ENCODE peak calls at places on chromosomes 16 and 17, in five cellular contexts. Z is mesothelial cell of epicardium, D is cardiac fibroblast, J is choroid plexus epithelial cell, F is body of pancreas. B is an unnamed sample.

GRCh38 chr17:46894476-46895151 is 28.3 kb upstream of the GOSR2 start:
- DNase-seq in Z (peak), D (no peak), J (peak), F (peak), B (no peak)

GRCh38 chr16:27291106-27291505 is 22.5 kb upstream of the NSMCE1 start:
- DNase-seq in Z (no peak), D (no peak), J (no peak), F (no peak), B (no peak)

GRCh38 chr17:17236295-17237025 is 508 bp downstream of the FLCN start:
- DNase-seq in Z (no peak), D (peak), J (peak), F (no peak), B (no peak)

GRCh38 chr17:42673885-42674754 is 2.7 kb downstream of the PLEKHH3 start:
- DNase-seq in Z (no peak), D (peak), J (peak), F (peak), B (no peak)

GRCh38 chr17:74282587-74283370 is 8.7 kb downstream of the DNAI2 start:
- DNase-seq in Z (no peak), D (no peak), J (no peak), F (no peak), B (no peak)

GRCh38 chr16:48537909-48538745 is 71.9 kb downstream of the N4BP1 start:
- DNase-seq in Z (peak), D (peak), J (no peak), F (peak), B (peak)

GRCh38 chr16:11359370-11359769 is 14.1 kb downstream of the RMI2 start:
- DNase-seq in Z (peak), D (no peak), J (peak), F (peak), B (no peak)

GRCh38 chr17:77737442-77738265 is 220.8 kb upstream of the TNRC6C start:
- DNase-seq in Z (no peak), D (no peak), J (no peak), F (no peak), B (peak)

GRCh38 chr17:28675980-28676379 is 14.0 kb downstream of the SUPT6H start:
- DNase-seq in Z (no peak), D (no peak), J (no peak), F (no peak), B (no peak)

GRCh38 chr17:73901661-73902415 is 257.6 kb upstream of the SDK2 start:
- DNase-seq in Z (peak), D (no peak), J (no peak), F (peak), B (peak)

GRCh38 chr16:89581045-89581695 is 5.6 kb downstream of the CPNE7 start:
- DNase-seq in Z (no peak), D (peak), J (peak), F (no peak), B (peak)

GRCh38 chr16:88318521-88318920 is 64.2 kb upstream of the ZNF469 start:
- DNase-seq in Z (no peak), D (no peak), J (no peak), F (no peak), B (no peak)

GRCh38 chr17:41813039-41813680 is 356 bp downstream of the FKBP10 start:
- DNase-seq in Z (no peak), D (no peak), J (no peak), F (no peak), B (no peak)

GRCh38 chr17:5237541-5238016 is 2.9 kb upstream of the SCIMP start:
- DNase-seq in Z (no peak), D (peak), J (peak), F (peak), B (no peak)

GRCh38 chr17:64502021-64502420 is 4.1 kb downstream of the DDX5 start:
- DNase-seq in Z (no peak), D (no peak), J (no peak), F (no peak), B (no peak)

GRCh38 chr16:69490707-69491324 is 66.4 kb downstream of the CYB5B start:
- DNase-seq in Z (no peak), D (peak), J (no peak), F (no peak), B (no peak)

GRCh38 chr16:68760671-68761275 is 23.7 kb downstream of the CDH1 start:
- DNase-seq in Z (no peak), D (peak), J (peak), F (peak), B (no peak)

GRCh38 chr17:60154616-60155426 is 5.0 kb downstream of the CA4 start:
- DNase-seq in Z (no peak), D (peak), J (peak), F (no peak), B (no peak)

GRCh38 chr17:16349461-16349860 is 3.8 kb downstream of the CENPV start:
- DNase-seq in Z (no peak), D (no peak), J (no peak), F (no peak), B (no peak)

GRCh38 chr16:67151431-67152097 is 766 bp upstream of the B3GNT9 start:
- DNase-seq in Z (no peak), D (no peak), J (no peak), F (no peak), B (no peak)

GRCh38 chr17:66841328-66841727 is 6.4 kb downstream of the CACNG5 start:
- DNase-seq in Z (no peak), D (no peak), J (no peak), F (no peak), B (no peak)

GRCh38 chr16:85524630-85525463 is 88.3 kb upstream of the GSE1 start:
- DNase-seq in Z (no peak), D (peak), J (peak), F (peak), B (peak)

GRCh38 chr16:16150117-16150877 is 73.0 kb downstream of the ABCC6 start:
- DNase-seq in Z (no peak), D (peak), J (peak), F (peak), B (no peak)

GRCh38 chr17:2416010-2416734 is 15.3 kb upstream of the MNT start:
- DNase-seq in Z (peak), D (peak), J (peak), F (peak), B (peak)

GRCh38 chr17:31857920-31858646 is 961 bp downstream of the COPRS start:
- DNase-seq in Z (no peak), D (no peak), J (peak), F (no peak), B (no peak)

GRCh38 chr17:69625449-69625848 is 211.0 kb downstream of the MAP2K6 start:
- DNase-seq in Z (no peak), D (no peak), J (peak), F (no peak), B (no peak)

GRCh38 chr16:6153901-6154300 is 1056.3 kb upstream of the EEF2KMT start:
- DNase-seq in Z (no peak), D (no peak), J (no peak), F (no peak), B (no peak)

GRCh38 chr17:2122641-2123302 is 67.9 kb downstream of the HIC1 start:
- DNase-seq in Z (no peak), D (peak), J (peak), F (peak), B (no peak)

GRCh38 chr17:5921919-5922318 is 148.3 kb upstream of the WSCD1 start:
- DNase-seq in Z (no peak), D (no peak), J (no peak), F (no peak), B (no peak)

GRCh38 chr17:76515291-76515949 is 14.2 kb upstream of the RHBDF2 start:
- DNase-seq in Z (no peak), D (peak), J (peak), F (peak), B (no peak)

GRCh38 chr17:78839762-78840529 is 668 bp downstream of the USP36 start:
- DNase-seq in Z (no peak), D (peak), J (peak), F (peak), B (peak)

GRCh38 chr17:76193616-76194015 is 46.7 kb downstream of the RNF157 start:
- DNase-seq in Z (no peak), D (no peak), J (no peak), F (no peak), B (no peak)

GRCh38 chr16:48531011-48531962 is 78.7 kb downstream of the N4BP1 start:
- DNase-seq in Z (no peak), D (peak), J (peak), F (no peak), B (no peak)

GRCh38 chr16:13896543-13897182 is 23.3 kb upstream of the ERCC4 start:
- DNase-seq in Z (no peak), D (no peak), J (no peak), F (no peak), B (no peak)
- TF ChIP-seq CTCF in Z (no peak), D (peak), J (peak), F (no peak), B (peak)

GRCh38 chr17:19708431-19709175 is 7.8 kb downstream of the SLC47A2 start:
- DNase-seq in Z (no peak), D (no peak), J (no peak), F (no peak), B (peak)
- TF ChIP-seq CTCF in Z (no peak), D (no peak), J (no peak), F (no peak), B (no peak)

DNA sequence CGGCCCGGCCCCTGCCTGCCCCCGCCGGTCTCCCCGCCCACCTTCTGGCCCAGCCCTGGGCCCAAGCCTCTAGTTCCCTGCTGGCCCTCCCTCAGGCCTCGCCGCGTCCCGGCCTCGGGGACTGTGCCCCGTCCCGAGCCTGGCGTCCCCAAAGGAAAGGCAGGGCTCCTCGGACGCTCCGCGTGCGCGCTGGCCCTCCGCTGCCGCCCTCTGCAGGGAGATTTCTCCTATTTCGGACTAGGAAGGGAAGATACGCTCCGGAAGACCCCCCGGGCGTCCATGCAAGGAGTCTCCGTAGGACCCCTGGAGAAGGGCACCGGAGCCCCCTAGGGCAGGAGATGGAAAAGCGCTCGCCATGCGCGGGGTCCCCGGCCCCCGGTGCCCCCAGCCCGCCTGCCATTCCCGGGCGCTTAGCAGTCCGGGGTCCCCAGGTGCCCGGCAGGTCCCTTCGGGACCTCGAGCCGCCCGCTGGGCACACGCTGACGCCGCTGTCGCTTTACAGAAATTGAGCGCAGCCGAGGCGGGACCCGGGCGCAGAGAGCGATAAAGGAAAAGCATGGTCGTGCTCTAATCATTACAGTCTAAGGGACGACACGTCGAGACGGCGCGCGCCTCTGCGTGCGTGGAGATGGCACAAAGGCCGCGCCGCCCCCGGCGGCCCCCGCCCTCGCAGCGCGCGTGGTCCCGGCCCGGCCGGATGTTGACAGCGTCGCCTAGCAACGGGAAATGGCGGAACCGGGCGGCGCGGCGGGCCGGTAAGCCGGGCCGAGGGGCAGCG is at the start of gene CCDC40:
- DNase-seq in Z (peak), D (peak), J (peak), F (peak), B (peak)
- TF ChIP-seq CTCF in Z (no peak), D (no peak), J (peak), F (peak), B (peak)

DNA sequence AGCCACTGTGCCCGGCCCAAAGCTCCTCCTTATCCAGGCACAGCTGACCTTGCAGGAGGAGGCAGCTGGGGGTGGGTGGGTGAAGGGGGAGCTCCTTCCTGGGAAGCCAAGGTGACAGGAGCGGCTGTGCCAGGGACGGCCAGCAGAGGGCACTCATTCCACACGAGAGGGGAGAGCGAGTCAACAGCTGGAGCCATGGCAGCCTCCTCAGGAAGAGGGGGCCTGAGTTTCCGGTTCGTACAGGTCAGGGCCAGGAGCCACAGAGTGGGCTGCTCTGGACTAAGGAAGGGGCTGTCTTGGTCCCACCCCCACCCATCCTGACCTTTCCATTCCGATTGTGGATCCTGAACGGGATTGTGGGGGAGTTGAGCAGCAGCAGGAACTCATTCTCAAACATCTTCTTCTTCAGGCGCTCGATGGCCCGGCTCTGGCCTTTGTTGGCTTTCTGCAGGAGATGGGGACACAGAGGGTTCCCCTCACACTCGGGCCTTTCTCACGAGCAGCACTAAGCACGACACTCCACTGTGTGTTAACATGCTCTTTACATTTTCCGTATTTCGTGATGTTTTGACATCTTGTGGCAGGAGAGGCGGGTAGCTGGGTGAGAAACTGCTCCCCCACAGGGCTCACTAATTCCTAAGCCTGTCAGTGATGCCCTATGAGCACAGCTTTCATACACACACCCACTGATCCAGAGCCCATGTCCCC is 61.6 kb downstream of the TIMM22 start:
- DNase-seq in Z (no peak), D (peak), J (peak), F (no peak), B (no peak)
- TF ChIP-seq CTCF in Z (no peak), D (peak), J (peak), F (no peak), B (peak)

GRCh38 chr16:58029410-58029809 is 3.9 kb downstream of the MMP15 start:
- DNase-seq in Z (no peak), D (no peak), J (no peak), F (no peak), B (no peak)
- TF ChIP-seq CTCF in Z (no peak), D (no peak), J (no peak), F (no peak), B (no peak)

DNA sequence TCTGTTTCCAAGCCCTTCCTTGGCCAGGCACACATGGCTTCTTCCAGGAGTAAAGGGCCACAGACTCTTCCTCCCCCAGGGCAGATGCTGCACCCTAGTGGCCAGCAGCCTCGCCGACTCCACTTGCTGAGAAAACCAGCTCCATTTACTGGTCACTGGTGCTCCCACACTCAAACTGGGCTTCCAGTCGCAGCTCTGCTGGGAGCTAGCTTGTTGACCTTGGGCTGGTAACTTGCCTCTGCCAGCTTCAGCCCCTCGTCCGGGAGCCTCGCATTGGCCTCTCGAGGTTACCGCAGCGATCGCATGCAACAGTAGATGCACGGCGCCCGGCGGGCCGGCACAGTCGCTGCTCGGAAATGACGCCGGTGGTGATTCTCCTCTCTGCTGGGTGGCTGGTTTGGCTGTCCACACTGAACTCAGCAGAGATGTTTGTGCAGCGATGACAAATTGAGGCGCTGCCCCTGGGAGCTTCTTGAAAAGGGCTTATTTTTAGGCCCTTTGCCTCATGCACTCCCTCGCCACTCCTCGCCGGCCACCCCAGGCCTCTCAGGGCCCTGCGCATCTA is 81.7 kb upstream of the PLCG2 start:
- DNase-seq in Z (no peak), D (peak), J (peak), F (peak), B (no peak)
- TF ChIP-seq CTCF in Z (no peak), D (peak), J (peak), F (peak), B (peak)

B was measured in osteocyte.